ENCODE peak calls at places on chromosome 5, in six cellular contexts. L, U, Z, B, N and Y are unnamed samples.

GRCh38 chr5:31100781-31101180 is 92.7 kb upstream of the CDH6 start:
- DNase-seq in N (no peak), B (no peak), L (no peak), Z (no peak), U (no peak), Y (no peak)

GRCh38 chr5:110027527-110028322 is 338.0 kb downstream of the MAN2A1 start:
- DNase-seq in L (no peak), N (no peak), Z (no peak), B (no peak), U (no peak), Y (no peak)

GRCh38 chr5:34686762-34687268 is 30.7 kb downstream of the RAI14 start:
- DNase-seq in U (peak; percentile 99), N (no peak), B (peak; percentile 86), Z (no peak), L (peak; percentile 99), Y (peak; percentile 78)

GRCh38 chr5:126525630-126526245 is 69.3 kb downstream of the ALDH7A1 start:
- DNase-seq in L (peak; percentile 31), U (peak; percentile 28), N (no peak), B (peak; percentile 40), Z (no peak), Y (no peak)

GRCh38 chr5:93100976-93101375 is 480.0 kb downstream of the NR2F1-AS1 start:
- DNase-seq in Z (no peak), U (no peak), B (no peak), L (no peak), N (no peak), Y (no peak)

GRCh38 chr5:80408976-80409926 is 1.4 kb downstream of the ZFYVE16 start:
- DNase-seq in U (peak; percentile 3), L (peak; percentile 19), N (no peak), B (no peak), Z (peak; percentile 26), Y (no peak)

GRCh38 chr5:144017119-144017518 is 153.3 kb downstream of the YIPF5 start:
- DNase-seq in L (no peak), N (no peak), Z (peak; percentile 44), U (no peak), B (no peak), Y (no peak)

GRCh38 chr5:147673276-147673675 is 109.3 kb downstream of the JAKMIP2 start:
- DNase-seq in Z (no peak), U (no peak), N (no peak), B (no peak), L (no peak), Y (no peak)

GRCh38 chr5:99543841-99544240 is 615.0 kb upstream of the CHD1 start:
- DNase-seq in L (no peak), Z (no peak), N (no peak), B (no peak), U (no peak), Y (no peak)

GRCh38 chr5:112800901-112801300 is 60.2 kb upstream of the SRP19 start:
- DNase-seq in N (no peak), L (no peak), U (no peak), B (no peak), Z (no peak), Y (no peak)

GRCh38 chr5:3339092-3339797 is 256.4 kb upstream of the IRX1 start:
- DNase-seq in Z (no peak), U (no peak), L (no peak), B (no peak), N (no peak), Y (no peak)

GRCh38 chr5:5492087-5492933 is 69.8 kb downstream of the ICE1 start:
- DNase-seq in Z (peak; percentile 81), U (peak; percentile 67), B (peak; percentile 54), L (peak; percentile 61), N (peak; percentile 25), Y (peak; percentile 50)

GRCh38 chr5:26054594-26054993 is 983.8 kb downstream of the CDH9 start:
- DNase-seq in B (no peak), L (no peak), U (no peak), Z (no peak), N (no peak), Y (no peak)

GRCh38 chr5:92472981-92473566 is 1090.0 kb upstream of the ARRDC3 start:
- DNase-seq in L (no peak), Z (no peak), U (no peak), N (no peak), B (no peak), Y (no peak)

GRCh38 chr5:20678814-20679298 is 690.9 kb upstream of the CDH18 start:
- DNase-seq in B (no peak), L (peak; percentile 86), U (peak; percentile 88), N (no peak), Z (no peak), Y (no peak)

GRCh38 chr5:87827561-87827960 is 414.8 kb upstream of the CCNH start:
- DNase-seq in B (no peak), N (no peak), Z (no peak), L (no peak), U (no peak), Y (no peak)

GRCh38 chr5:44011518-44011917 is 377.7 kb downstream of the FGF10 start:
- DNase-seq in L (no peak), N (no peak), B (no peak), U (no peak), Z (no peak), Y (no peak)

GRCh38 chr5:39518516-39518915 is 93.7 kb upstream of the DAB2 start:
- DNase-seq in L (peak; percentile 85), U (peak; percentile 16), Z (no peak), N (no peak), B (no peak), Y (no peak)

DNA sequence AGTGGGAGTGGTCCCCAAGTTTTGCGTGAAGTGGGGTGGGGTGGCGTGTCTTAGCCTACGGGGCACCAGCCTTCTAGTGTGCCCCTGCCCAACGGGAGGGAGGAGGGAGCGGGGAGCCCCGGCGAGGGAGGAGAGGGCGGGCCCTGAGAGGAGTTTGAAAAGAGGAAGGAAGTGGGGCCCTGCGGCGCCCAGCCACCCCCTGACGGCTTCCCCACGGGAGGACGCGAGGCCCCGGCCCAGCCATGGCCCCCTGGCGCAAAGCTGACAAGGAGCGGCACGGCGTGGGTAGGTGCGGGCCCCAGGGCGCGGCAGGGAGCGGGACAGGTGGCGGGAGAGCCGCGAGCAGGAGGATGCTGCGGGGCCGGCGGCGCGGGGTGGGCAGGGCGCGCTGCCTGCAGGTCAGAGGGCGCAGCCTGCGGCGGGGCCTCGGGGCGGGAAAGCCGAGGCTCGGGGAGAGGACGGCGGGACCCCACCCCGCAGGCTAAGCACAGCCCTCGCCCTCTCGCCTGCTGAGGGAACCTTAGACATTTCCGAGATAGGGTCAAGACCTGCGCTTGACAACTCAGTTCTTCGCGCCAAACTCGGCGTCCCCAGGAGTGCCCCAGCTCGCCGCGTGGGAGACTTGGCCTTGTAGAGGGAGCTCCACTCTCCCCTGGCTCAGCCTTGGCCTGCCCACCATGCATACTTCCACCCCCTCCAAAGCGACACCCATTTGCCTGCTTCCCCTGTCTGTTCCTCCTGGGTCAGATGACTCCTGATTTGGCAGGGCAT is at the start of gene DOCK2:
- DNase-seq in B (no peak), Z (no peak), L (no peak), U (no peak), N (no peak), Y (peak; percentile 31)
- TF ChIP-seq SMC3 in B (no peak), Z (no peak), L (no peak), U (no peak), N (no peak), Y (no peak)

GRCh38 chr5:56039985-56040384 is 45.2 kb upstream of the IL6ST start:
- DNase-seq in L (peak; percentile 51), N (no peak), Z (no peak), B (no peak), U (no peak), Y (peak; percentile 34)
- TF ChIP-seq SMC3 in L (no peak), N (no peak), Z (no peak), B (no peak), U (no peak), Y (no peak)

GRCh38 chr5:173686950-173687349 is 70.5 kb upstream of the BOD1 start:
- DNase-seq in L (no peak), B (no peak), Z (no peak), U (no peak), N (no peak), Y (no peak)

GRCh38 chr5:173691931-173692330 is 75.5 kb upstream of the BOD1 start:
- DNase-seq in L (no peak), U (peak; percentile 15), Z (no peak), N (no peak), B (no peak), Y (peak; percentile 69)

GRCh38 chr5:173689171-173689676 is 72.8 kb upstream of the BOD1 start:
- DNase-seq in U (peak; percentile 89), Z (no peak), L (no peak), B (peak; percentile 90), N (no peak), Y (no peak)

GRCh38 chr5:173688708-173689107 is 72.3 kb upstream of the BOD1 start:
- DNase-seq in B (no peak), N (no peak), L (no peak), Z (no peak), U (peak; percentile 68), Y (peak; percentile 55)

GRCh38 chr5:173689713-173690360 is 73.4 kb upstream of the BOD1 start:
- DNase-seq in L (no peak), N (no peak), Z (peak; percentile 39), B (peak; percentile 23), U (peak; percentile 48), Y (no peak)
- TF ChIP-seq SMC3 in L (no peak), N (no peak), Z (no peak), B (no peak), U (no peak), Y (no peak)

GRCh38 chr5:11555171-11555570 is 349.1 kb downstream of the CTNND2 start:
- DNase-seq in N (no peak), L (no peak), B (peak; percentile 18), Z (no peak), U (no peak), Y (no peak)
- TF ChIP-seq SMC3 in N (no peak), L (no peak), B (no peak), Z (no peak), U (no peak), Y (no peak)

GRCh38 chr5:1507961-1508678 is 15.6 kb downstream of the LPCAT1 start:
- DNase-seq in B (no peak), U (no peak), N (no peak), L (no peak), Z (no peak), Y (no peak)
- TF ChIP-seq SMC3 in B (no peak), U (no peak), N (no peak), L (no peak), Z (no peak), Y (no peak)

DNA sequence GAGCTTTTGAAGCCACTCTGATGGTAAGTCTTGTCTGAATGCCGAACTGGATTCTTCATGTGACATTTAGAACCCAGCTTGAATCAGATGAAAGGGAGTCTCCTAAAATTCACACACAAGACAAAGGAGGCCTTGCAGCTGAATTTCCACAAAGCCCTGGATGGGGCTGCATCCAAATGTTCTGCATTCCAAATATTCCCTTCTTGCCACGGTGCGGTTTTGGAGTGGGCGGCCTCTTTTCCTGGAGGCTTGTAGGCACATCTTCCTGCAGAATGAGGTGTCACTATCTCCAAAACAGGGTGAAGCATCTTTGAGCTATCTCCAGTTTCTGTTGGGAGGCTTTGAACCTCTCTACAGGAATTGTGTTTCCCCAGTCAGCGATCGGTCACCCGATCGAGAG is 342.7 kb downstream of the ARHGEF28 start:
- DNase-seq in N (no peak), B (no peak), Z (no peak), U (no peak), L (peak; percentile 12), Y (no peak)
- TF ChIP-seq SMC3 in N (no peak), B (no peak), Z (no peak), U (no peak), L (no peak), Y (no peak)

DNA sequence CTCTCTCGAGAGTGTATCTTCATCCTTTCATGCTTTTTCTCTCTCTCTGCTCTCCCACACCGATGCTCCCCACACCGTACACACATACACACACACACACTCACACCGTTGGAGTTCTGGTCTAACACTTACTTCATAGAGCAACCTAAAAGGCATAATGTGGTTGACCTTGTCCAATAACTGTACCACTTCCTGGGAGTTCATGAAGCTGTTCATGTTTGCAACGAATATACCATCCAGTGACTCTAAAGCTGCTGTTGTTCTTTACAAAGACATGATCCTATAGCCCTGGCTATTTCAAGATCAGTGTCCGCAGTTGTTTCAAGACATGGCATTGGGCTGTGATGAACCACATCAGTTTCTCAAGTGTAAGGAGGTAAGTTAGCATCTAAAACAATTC is 10.0 kb downstream of the MEF2C start:
- DNase-seq in Z (no peak), U (no peak), B (no peak), N (no peak), L (no peak), Y (no peak)
- TF ChIP-seq SMC3 in Z (no peak), U (no peak), B (no peak), N (no peak), L (no peak), Y (no peak)